ENCODE peak calls at places on chromosomes 1 and 21, in eight cellular contexts. One of them, this sample, is unnamed.

GRCh38 chr1:220432408-220432807 is 95.5 kb upstream of the MARK1 start:
- DNase-seq in CD8-positive, alpha-beta T cell: no peak
- DNase-seq in LNCaP clone FGC: no peak
- DNase-seq in cardiac fibroblast: no peak
- DNase-seq in OCI-LY7: no peak
- DNase-seq in CD4-positive, alpha-beta T cell: no peak
- DNase-seq in colonic mucosa: no peak
- DNase-seq in MCF 10A: peak; percentile 59
- DNase-seq in this sample: no peak

GRCh38 chr1:42529724-42530161 is 66.7 kb downstream of the CCDC30 start:
- DNase-seq in CD8-positive, alpha-beta T cell: no peak
- DNase-seq in LNCaP clone FGC: no peak
- DNase-seq in cardiac fibroblast: peak; percentile 5
- DNase-seq in OCI-LY7: no peak
- DNase-seq in CD4-positive, alpha-beta T cell: no peak
- DNase-seq in colonic mucosa: no peak
- DNase-seq in MCF 10A: peak; percentile 65
- DNase-seq in this sample: no peak

GRCh38 chr1:3415260-3415952 is 39.1 kb upstream of the ARHGEF16 start:
- DNase-seq in CD8-positive, alpha-beta T cell: no peak
- DNase-seq in LNCaP clone FGC: no peak
- DNase-seq in cardiac fibroblast: no peak
- DNase-seq in OCI-LY7: no peak
- DNase-seq in CD4-positive, alpha-beta T cell: no peak
- DNase-seq in colonic mucosa: no peak
- DNase-seq in MCF 10A: no peak
- DNase-seq in this sample: no peak

GRCh38 chr21:31553926-31554325 is 105.6 kb upstream of the SOD1 start:
- DNase-seq in CD8-positive, alpha-beta T cell: no peak
- DNase-seq in LNCaP clone FGC: no peak
- DNase-seq in cardiac fibroblast: no peak
- DNase-seq in OCI-LY7: no peak
- DNase-seq in CD4-positive, alpha-beta T cell: no peak
- DNase-seq in colonic mucosa: no peak
- DNase-seq in MCF 10A: no peak
- DNase-seq in this sample: no peak

GRCh38 chr1:183023146-183023600 is at the start of gene LAMC1:
- DNase-seq in CD8-positive, alpha-beta T cell: peak; percentile 6
- DNase-seq in LNCaP clone FGC: no peak
- DNase-seq in cardiac fibroblast: peak; percentile 97
- DNase-seq in OCI-LY7: peak; percentile 84
- DNase-seq in CD4-positive, alpha-beta T cell: no peak
- DNase-seq in colonic mucosa: peak; percentile 67
- DNase-seq in MCF 10A: peak; percentile 78
- DNase-seq in this sample: peak; percentile 92

GRCh38 chr1:244150071-244150470 is 99.0 kb downstream of the ZBTB18 start:
- DNase-seq in CD8-positive, alpha-beta T cell: no peak
- DNase-seq in LNCaP clone FGC: no peak
- DNase-seq in cardiac fibroblast: no peak
- DNase-seq in OCI-LY7: no peak
- DNase-seq in CD4-positive, alpha-beta T cell: no peak
- DNase-seq in colonic mucosa: no peak
- DNase-seq in MCF 10A: no peak
- DNase-seq in this sample: no peak

GRCh38 chr1:215376544-215377264 is 190.4 kb upstream of the KCTD3 start:
- DNase-seq in CD8-positive, alpha-beta T cell: no peak
- DNase-seq in LNCaP clone FGC: no peak
- DNase-seq in cardiac fibroblast: peak; percentile 42
- DNase-seq in OCI-LY7: no peak
- DNase-seq in CD4-positive, alpha-beta T cell: no peak
- DNase-seq in colonic mucosa: no peak
- DNase-seq in MCF 10A: peak; percentile 56
- DNase-seq in this sample: no peak

GRCh38 chr1:156709743-156710489 is 4.5 kb upstream of the CRABP2 start:
- DNase-seq in CD8-positive, alpha-beta T cell: no peak
- DNase-seq in LNCaP clone FGC: peak; percentile 66
- DNase-seq in cardiac fibroblast: peak; percentile 80
- DNase-seq in OCI-LY7: no peak
- DNase-seq in CD4-positive, alpha-beta T cell: no peak
- DNase-seq in colonic mucosa: peak; percentile 73
- DNase-seq in MCF 10A: peak; percentile 98
- DNase-seq in this sample: no peak

GRCh38 chr1:213374369-213374768 is 323.3 kb downstream of the RPS6KC1 start:
- DNase-seq in CD8-positive, alpha-beta T cell: peak; percentile 32
- DNase-seq in LNCaP clone FGC: no peak
- DNase-seq in cardiac fibroblast: peak; percentile 63
- DNase-seq in OCI-LY7: peak; percentile 54
- DNase-seq in CD4-positive, alpha-beta T cell: peak; percentile 40
- DNase-seq in colonic mucosa: peak; percentile 71
- DNase-seq in MCF 10A: peak; percentile 90
- DNase-seq in this sample: peak; percentile 91

GRCh38 chr1:52707927-52708655 is 9.9 kb upstream of the COA7 start:
- DNase-seq in CD8-positive, alpha-beta T cell: no peak
- DNase-seq in LNCaP clone FGC: no peak
- DNase-seq in cardiac fibroblast: peak; percentile 89
- DNase-seq in OCI-LY7: no peak
- DNase-seq in CD4-positive, alpha-beta T cell: no peak
- DNase-seq in colonic mucosa: no peak
- DNase-seq in MCF 10A: peak; percentile 17
- DNase-seq in this sample: no peak

GRCh38 chr1:77900687-77901293 is 12.4 kb downstream of the NEXN start:
- DNase-seq in CD8-positive, alpha-beta T cell: no peak
- DNase-seq in LNCaP clone FGC: peak; percentile 62
- DNase-seq in cardiac fibroblast: peak; percentile 79
- DNase-seq in OCI-LY7: peak; percentile 61
- DNase-seq in CD4-positive, alpha-beta T cell: no peak
- DNase-seq in colonic mucosa: peak; percentile 23
- DNase-seq in MCF 10A: peak; percentile 66
- DNase-seq in this sample: peak; percentile 19

GRCh38 chr1:43801203-43801602 is 93.9 kb downstream of the ST3GAL3 start:
- DNase-seq in CD8-positive, alpha-beta T cell: no peak
- DNase-seq in LNCaP clone FGC: no peak
- DNase-seq in cardiac fibroblast: no peak
- DNase-seq in OCI-LY7: no peak
- DNase-seq in CD4-positive, alpha-beta T cell: no peak
- DNase-seq in colonic mucosa: no peak
- DNase-seq in MCF 10A: no peak
- DNase-seq in this sample: no peak

GRCh38 chr1:17244826-17245740 is 3.8 kb upstream of the PADI3 start:
- DNase-seq in CD8-positive, alpha-beta T cell: no peak
- DNase-seq in LNCaP clone FGC: no peak
- DNase-seq in cardiac fibroblast: no peak
- DNase-seq in OCI-LY7: no peak
- DNase-seq in CD4-positive, alpha-beta T cell: no peak
- DNase-seq in colonic mucosa: no peak
- DNase-seq in MCF 10A: peak; percentile 60
- DNase-seq in this sample: peak; percentile 69

GRCh38 chr1:231594749-231595148 is 31.8 kb upstream of the DISC1 start:
- DNase-seq in CD8-positive, alpha-beta T cell: no peak
- DNase-seq in LNCaP clone FGC: no peak
- DNase-seq in cardiac fibroblast: no peak
- DNase-seq in OCI-LY7: no peak
- DNase-seq in CD4-positive, alpha-beta T cell: no peak
- DNase-seq in colonic mucosa: peak; percentile 34
- DNase-seq in MCF 10A: no peak
- DNase-seq in this sample: no peak

GRCh38 chr21:34306246-34306645 is 57.6 kb upstream of the KCNE2 start:
- DNase-seq in CD8-positive, alpha-beta T cell: no peak
- DNase-seq in LNCaP clone FGC: no peak
- DNase-seq in cardiac fibroblast: no peak
- DNase-seq in OCI-LY7: no peak
- DNase-seq in CD4-positive, alpha-beta T cell: no peak
- DNase-seq in colonic mucosa: no peak
- DNase-seq in MCF 10A: no peak
- DNase-seq in this sample: no peak

GRCh38 chr1:203625623-203626189 is 926 bp upstream of the ATP2B4 start:
- DNase-seq in CD8-positive, alpha-beta T cell: peak; percentile 59
- DNase-seq in LNCaP clone FGC: no peak
- DNase-seq in cardiac fibroblast: peak; percentile 64
- DNase-seq in OCI-LY7: peak; percentile 77
- DNase-seq in CD4-positive, alpha-beta T cell: peak; percentile 47
- DNase-seq in colonic mucosa: peak; percentile 81
- DNase-seq in MCF 10A: peak; percentile 96
- DNase-seq in this sample: no peak

DNA sequence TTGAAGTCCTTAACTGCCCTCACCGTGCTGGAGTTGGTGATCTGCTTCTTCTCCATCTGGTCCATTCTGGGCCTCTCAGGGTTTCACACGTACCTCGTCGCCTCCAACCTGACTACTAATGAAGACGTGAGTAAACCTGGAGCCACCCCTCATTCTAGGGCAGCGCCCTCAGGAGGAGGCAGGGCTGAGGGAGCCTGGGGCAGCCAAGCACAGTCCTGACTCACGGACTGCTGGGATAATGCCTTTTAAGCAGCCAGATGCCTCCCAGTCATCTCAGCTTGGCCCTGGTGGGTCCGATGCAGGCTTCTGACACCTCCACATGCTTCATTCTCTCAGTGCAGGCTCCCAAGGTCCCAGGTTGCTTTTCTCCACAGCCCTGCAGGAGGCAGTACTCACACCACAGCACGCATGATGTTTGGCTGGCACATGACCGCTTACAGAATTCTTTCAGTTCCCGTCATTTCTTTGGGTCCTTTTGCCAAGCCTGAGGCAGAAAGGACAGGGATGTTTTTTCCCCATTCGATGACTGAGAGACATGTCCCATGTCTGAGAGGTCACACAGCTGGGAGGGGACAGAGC is 11.8 kb upstream of the SFN start:
- DNase-seq in CD8-positive, alpha-beta T cell: no peak
- DNase-seq in LNCaP clone FGC: no peak
- DNase-seq in cardiac fibroblast: no peak
- DNase-seq in OCI-LY7: no peak
- DNase-seq in CD4-positive, alpha-beta T cell: no peak
- DNase-seq in colonic mucosa: no peak
- DNase-seq in MCF 10A: no peak
- DNase-seq in this sample: no peak
- TF ChIP-seq CTCF in CD8-positive, alpha-beta T cell: no peak
- TF ChIP-seq CTCF in LNCaP clone FGC: no peak
- TF ChIP-seq CTCF in cardiac fibroblast: peak; percentile 11
- TF ChIP-seq CTCF in OCI-LY7: peak; percentile 46
- TF ChIP-seq CTCF in CD4-positive, alpha-beta T cell: no peak
- TF ChIP-seq CTCF in colonic mucosa: no peak
- TF ChIP-seq CTCF in MCF 10A: no peak
- TF ChIP-seq CTCF in this sample: no peak

DNA sequence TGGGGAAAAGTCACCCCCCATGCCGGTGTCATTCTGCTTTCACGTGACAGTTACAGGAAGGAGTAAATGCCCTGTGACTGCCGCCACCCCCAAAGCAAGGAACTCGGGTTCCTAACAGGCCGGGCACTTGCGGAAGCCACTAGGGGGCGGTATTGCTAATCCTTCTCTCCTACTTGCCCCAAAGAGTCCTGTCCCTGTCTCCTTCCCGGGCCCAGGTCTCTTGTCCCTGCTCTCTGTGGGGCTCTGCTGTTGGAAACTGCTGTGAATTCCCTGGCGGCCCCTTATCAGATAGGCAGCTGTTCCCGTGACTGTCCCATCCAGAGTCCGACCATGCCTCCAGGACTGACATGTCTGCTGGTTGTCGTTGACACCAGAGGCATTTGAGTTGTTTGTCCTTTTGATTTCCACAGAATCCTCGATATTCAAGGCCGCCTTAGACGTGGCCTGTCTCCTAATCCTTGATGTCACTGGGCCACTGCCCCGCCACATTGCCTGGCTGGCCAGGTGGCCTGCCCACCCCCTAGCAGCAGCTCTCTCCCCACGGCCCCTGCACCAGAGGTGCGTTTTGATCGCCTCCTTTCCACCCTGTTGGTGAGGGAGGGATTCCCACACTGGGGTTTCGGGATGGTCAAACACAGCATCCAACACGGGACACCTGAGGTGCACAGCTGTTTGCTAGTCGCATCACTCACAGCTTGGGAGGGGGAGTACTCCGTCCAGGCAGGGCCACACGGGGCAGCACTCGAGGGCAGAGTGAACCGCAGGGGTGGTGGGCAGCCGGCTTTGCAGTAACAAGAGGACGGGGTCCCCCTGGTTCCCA is 37.3 kb downstream of the CHAF1B start:
- DNase-seq in CD8-positive, alpha-beta T cell: peak; percentile 22
- DNase-seq in LNCaP clone FGC: peak; percentile 10
- DNase-seq in cardiac fibroblast: peak; percentile 76
- DNase-seq in OCI-LY7: peak; percentile 53
- DNase-seq in CD4-positive, alpha-beta T cell: no peak
- DNase-seq in colonic mucosa: peak; percentile 62
- DNase-seq in MCF 10A: peak; percentile 76
- DNase-seq in this sample: peak; percentile 66
- TF ChIP-seq CTCF in CD8-positive, alpha-beta T cell: peak; percentile 13
- TF ChIP-seq CTCF in LNCaP clone FGC: peak; percentile 60
- TF ChIP-seq CTCF in cardiac fibroblast: peak; percentile 86
- TF ChIP-seq CTCF in OCI-LY7: peak; percentile 86
- TF ChIP-seq CTCF in CD4-positive, alpha-beta T cell: peak; percentile 25
- TF ChIP-seq CTCF in colonic mucosa: peak; percentile 67
- TF ChIP-seq CTCF in MCF 10A: peak; percentile 82
- TF ChIP-seq CTCF in this sample: peak; percentile 80

DNA sequence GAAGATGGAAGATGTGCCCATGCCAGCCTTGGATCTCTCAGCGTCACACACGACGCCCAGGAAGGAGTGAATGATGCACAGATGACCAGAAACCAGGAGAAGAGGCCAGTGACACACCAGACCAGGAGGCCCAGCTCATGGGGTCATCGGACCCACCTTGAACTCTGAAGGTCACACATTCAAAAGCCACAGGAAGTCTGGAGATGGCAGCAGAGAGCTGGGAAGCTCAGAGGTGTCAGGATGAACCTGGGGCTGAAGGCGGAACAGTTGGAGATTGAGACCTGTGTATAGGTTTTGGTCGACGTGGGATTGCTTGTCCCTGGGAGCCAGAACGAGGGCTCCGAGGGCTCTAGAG is 43.6 kb downstream of the SLC19A1 start:
- DNase-seq in CD8-positive, alpha-beta T cell: no peak
- DNase-seq in LNCaP clone FGC: no peak
- DNase-seq in cardiac fibroblast: no peak
- DNase-seq in OCI-LY7: no peak
- DNase-seq in CD4-positive, alpha-beta T cell: no peak
- DNase-seq in colonic mucosa: no peak
- DNase-seq in MCF 10A: no peak
- DNase-seq in this sample: no peak
- TF ChIP-seq CTCF in CD8-positive, alpha-beta T cell: no peak
- TF ChIP-seq CTCF in LNCaP clone FGC: no peak
- TF ChIP-seq CTCF in cardiac fibroblast: no peak
- TF ChIP-seq CTCF in OCI-LY7: no peak
- TF ChIP-seq CTCF in CD4-positive, alpha-beta T cell: no peak
- TF ChIP-seq CTCF in colonic mucosa: no peak
- TF ChIP-seq CTCF in MCF 10A: no peak
- TF ChIP-seq CTCF in this sample: no peak

DNA sequence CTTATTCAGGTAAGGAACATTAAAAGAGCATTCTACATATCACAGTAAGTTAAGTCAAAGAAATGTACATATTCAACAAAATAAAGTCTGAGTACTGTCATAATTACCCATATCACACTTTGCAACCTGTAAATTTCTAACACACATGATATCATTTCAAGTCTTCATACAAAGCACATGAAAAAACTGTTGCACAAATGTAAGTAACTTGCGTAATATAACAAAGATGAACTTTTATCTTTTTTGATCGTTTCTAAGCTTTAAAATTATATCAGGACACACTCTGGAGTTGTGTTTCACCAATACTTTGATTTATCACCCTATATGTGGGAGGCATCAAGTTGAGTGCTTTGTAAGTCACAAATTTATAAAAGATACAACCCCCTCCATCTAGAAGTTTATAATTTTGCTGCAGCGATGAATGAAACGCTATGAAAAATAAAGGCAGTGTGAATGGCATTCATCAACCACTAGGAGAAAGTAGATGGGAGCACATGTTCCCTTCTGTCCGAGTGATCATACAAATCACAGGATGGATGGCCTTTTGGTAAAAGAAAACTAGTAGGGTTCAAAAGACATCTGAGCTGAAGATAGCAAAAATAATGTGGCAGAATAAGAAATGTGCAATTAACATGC is 27.6 kb downstream of the NRIP1 start:
- DNase-seq in CD8-positive, alpha-beta T cell: no peak
- DNase-seq in LNCaP clone FGC: no peak
- DNase-seq in cardiac fibroblast: no peak
- DNase-seq in OCI-LY7: no peak
- DNase-seq in CD4-positive, alpha-beta T cell: no peak
- DNase-seq in colonic mucosa: no peak
- DNase-seq in MCF 10A: no peak
- DNase-seq in this sample: no peak
- TF ChIP-seq CTCF in CD8-positive, alpha-beta T cell: no peak
- TF ChIP-seq CTCF in LNCaP clone FGC: no peak
- TF ChIP-seq CTCF in cardiac fibroblast: no peak
- TF ChIP-seq CTCF in OCI-LY7: no peak
- TF ChIP-seq CTCF in CD4-positive, alpha-beta T cell: no peak
- TF ChIP-seq CTCF in colonic mucosa: no peak
- TF ChIP-seq CTCF in MCF 10A: no peak
- TF ChIP-seq CTCF in this sample: no peak